ENCODE peak calls at places on chromosomes 2 and 18, in ten cellular contexts. One of them, this sample, is unnamed.

GRCh38 chr18:10500038-10500437 is 25.8 kb upstream of the NAPG start:
- DNase-seq in NCI-H446 treated with DMSO at 0.1 percent for 48 hours: no peak
- DNase-seq in memory B cell: no peak
- DNase-seq in effector memory CD8-positive, alpha-beta T cell: no peak
- DNase-seq in glomerular endothelial cell: no peak
- DNase-seq in HEK293T: no peak
- DNase-seq in stimulated activated naive B cell treated with anti-CD40 and anti-IgM and Interleukin-4, amounts not matched to agents 10 μg/mL and 1 μg/mL and 100 μg/mL, for 72 hours: no peak
- DNase-seq in heart right ventricle: no peak
- DNase-seq in adrenal gland: no peak
- DNase-seq in ELR: no peak
- DNase-seq in this sample: no peak

GRCh38 chr2:60468390-60469085 is 84.9 kb downstream of the BCL11A start:
- DNase-seq in stimulated activated naive B cell treated with anti-CD40 and anti-IgM and Interleukin-4, amounts not matched to agents 10 μg/mL and 1 μg/mL and 100 μg/mL, for 72 hours: no peak
- DNase-seq in HEK293T: no peak
- DNase-seq in ELR: no peak
- DNase-seq in adrenal gland: no peak
- DNase-seq in NCI-H446 treated with DMSO at 0.1 percent for 48 hours: no peak
- DNase-seq in effector memory CD8-positive, alpha-beta T cell: no peak
- DNase-seq in memory B cell: no peak
- DNase-seq in heart right ventricle: no peak
- DNase-seq in glomerular endothelial cell: no peak
- DNase-seq in this sample: no peak

GRCh38 chr18:30245756-30246515 is 796.6 kb downstream of the DSC3 start:
- DNase-seq in effector memory CD8-positive, alpha-beta T cell: no peak
- DNase-seq in memory B cell: no peak
- DNase-seq in ELR: no peak
- DNase-seq in NCI-H446 treated with DMSO at 0.1 percent for 48 hours: no peak
- DNase-seq in stimulated activated naive B cell treated with anti-CD40 and anti-IgM and Interleukin-4, amounts not matched to agents 10 μg/mL and 1 μg/mL and 100 μg/mL, for 72 hours: no peak
- DNase-seq in heart right ventricle: no peak
- DNase-seq in glomerular endothelial cell: no peak
- DNase-seq in adrenal gland: no peak
- DNase-seq in HEK293T: no peak
- DNase-seq in this sample: no peak

GRCh38 chr2:182173944-182174622 is 188.4 kb downstream of the PPP1R1C start:
- DNase-seq in HEK293T: no peak
- DNase-seq in adrenal gland: no peak
- DNase-seq in ELR: no peak
- DNase-seq in heart right ventricle: no peak
- DNase-seq in effector memory CD8-positive, alpha-beta T cell: no peak
- DNase-seq in memory B cell: no peak
- DNase-seq in glomerular endothelial cell: no peak
- DNase-seq in stimulated activated naive B cell treated with anti-CD40 and anti-IgM and Interleukin-4, amounts not matched to agents 10 μg/mL and 1 μg/mL and 100 μg/mL, for 72 hours: no peak
- DNase-seq in NCI-H446 treated with DMSO at 0.1 percent for 48 hours: no peak
- DNase-seq in this sample: no peak

GRCh38 chr2:23246992-23247683 is 137.8 kb upstream of the KLHL29 start:
- DNase-seq in glomerular endothelial cell: no peak
- DNase-seq in NCI-H446 treated with DMSO at 0.1 percent for 48 hours: no peak
- DNase-seq in stimulated activated naive B cell treated with anti-CD40 and anti-IgM and Interleukin-4, amounts not matched to agents 10 μg/mL and 1 μg/mL and 100 μg/mL, for 72 hours: no peak
- DNase-seq in ELR: no peak
- DNase-seq in HEK293T: no peak
- DNase-seq in memory B cell: no peak
- DNase-seq in adrenal gland: no peak
- DNase-seq in effector memory CD8-positive, alpha-beta T cell: no peak
- DNase-seq in heart right ventricle: no peak
- DNase-seq in this sample: no peak

GRCh38 chr2:72955188-72956049 is 38.1 kb downstream of the EMX1 start:
- DNase-seq in stimulated activated naive B cell treated with anti-CD40 and anti-IgM and Interleukin-4, amounts not matched to agents 10 μg/mL and 1 μg/mL and 100 μg/mL, for 72 hours: no peak
- DNase-seq in adrenal gland: no peak
- DNase-seq in HEK293T: no peak
- DNase-seq in memory B cell: no peak
- DNase-seq in ELR: no peak
- DNase-seq in heart right ventricle: no peak
- DNase-seq in effector memory CD8-positive, alpha-beta T cell: no peak
- DNase-seq in glomerular endothelial cell: no peak
- DNase-seq in NCI-H446 treated with DMSO at 0.1 percent for 48 hours: no peak
- DNase-seq in this sample: no peak

GRCh38 chr18:44799422-44800421 is 119.0 kb downstream of the SETBP1 start:
- DNase-seq in glomerular endothelial cell: no peak
- DNase-seq in stimulated activated naive B cell treated with anti-CD40 and anti-IgM and Interleukin-4, amounts not matched to agents 10 μg/mL and 1 μg/mL and 100 μg/mL, for 72 hours: peak; percentile 33
- DNase-seq in NCI-H446 treated with DMSO at 0.1 percent for 48 hours: no peak
- DNase-seq in memory B cell: no peak
- DNase-seq in ELR: no peak
- DNase-seq in adrenal gland: no peak
- DNase-seq in effector memory CD8-positive, alpha-beta T cell: no peak
- DNase-seq in heart right ventricle: no peak
- DNase-seq in HEK293T: no peak
- DNase-seq in this sample: no peak

GRCh38 chr2:220665108-220665471 is 907.0 kb downstream of the EPHA4 start:
- DNase-seq in NCI-H446 treated with DMSO at 0.1 percent for 48 hours: no peak
- DNase-seq in stimulated activated naive B cell treated with anti-CD40 and anti-IgM and Interleukin-4, amounts not matched to agents 10 μg/mL and 1 μg/mL and 100 μg/mL, for 72 hours: no peak
- DNase-seq in glomerular endothelial cell: no peak
- DNase-seq in memory B cell: no peak
- DNase-seq in adrenal gland: no peak
- DNase-seq in ELR: no peak
- DNase-seq in heart right ventricle: no peak
- DNase-seq in effector memory CD8-positive, alpha-beta T cell: no peak
- DNase-seq in HEK293T: no peak
- DNase-seq in this sample: no peak

GRCh38 chr2:10752236-10752635 is 30.8 kb downstream of the ATP6V1C2 start:
- DNase-seq in NCI-H446 treated with DMSO at 0.1 percent for 48 hours: no peak
- DNase-seq in HEK293T: no peak
- DNase-seq in heart right ventricle: no peak
- DNase-seq in adrenal gland: no peak
- DNase-seq in ELR: no peak
- DNase-seq in effector memory CD8-positive, alpha-beta T cell: no peak
- DNase-seq in stimulated activated naive B cell treated with anti-CD40 and anti-IgM and Interleukin-4, amounts not matched to agents 10 μg/mL and 1 μg/mL and 100 μg/mL, for 72 hours: no peak
- DNase-seq in glomerular endothelial cell: no peak
- DNase-seq in memory B cell: no peak
- DNase-seq in this sample: no peak

GRCh38 chr18:52569492-52569891 is 229.5 kb downstream of the DCC start:
- DNase-seq in heart right ventricle: no peak
- DNase-seq in ELR: no peak
- DNase-seq in HEK293T: no peak
- DNase-seq in memory B cell: no peak
- DNase-seq in effector memory CD8-positive, alpha-beta T cell: no peak
- DNase-seq in adrenal gland: no peak
- DNase-seq in NCI-H446 treated with DMSO at 0.1 percent for 48 hours: no peak
- DNase-seq in glomerular endothelial cell: no peak
- DNase-seq in stimulated activated naive B cell treated with anti-CD40 and anti-IgM and Interleukin-4, amounts not matched to agents 10 μg/mL and 1 μg/mL and 100 μg/mL, for 72 hours: no peak
- DNase-seq in this sample: no peak

GRCh38 chr2:37232131-37232933 is 874 bp downstream of the NDUFAF7 start:
- DNase-seq in memory B cell: no peak
- DNase-seq in stimulated activated naive B cell treated with anti-CD40 and anti-IgM and Interleukin-4, amounts not matched to agents 10 μg/mL and 1 μg/mL and 100 μg/mL, for 72 hours: no peak
- DNase-seq in adrenal gland: peak; percentile 62
- DNase-seq in HEK293T: peak; percentile 20
- DNase-seq in effector memory CD8-positive, alpha-beta T cell: no peak
- DNase-seq in heart right ventricle: peak; percentile 10
- DNase-seq in glomerular endothelial cell: no peak
- DNase-seq in ELR: no peak
- DNase-seq in NCI-H446 treated with DMSO at 0.1 percent for 48 hours: no peak
- DNase-seq in this sample: no peak

GRCh38 chr2:8368463-8368862 is 313.4 kb upstream of the ID2 start:
- DNase-seq in stimulated activated naive B cell treated with anti-CD40 and anti-IgM and Interleukin-4, amounts not matched to agents 10 μg/mL and 1 μg/mL and 100 μg/mL, for 72 hours: no peak
- DNase-seq in memory B cell: no peak
- DNase-seq in glomerular endothelial cell: no peak
- DNase-seq in adrenal gland: no peak
- DNase-seq in heart right ventricle: no peak
- DNase-seq in HEK293T: no peak
- DNase-seq in effector memory CD8-positive, alpha-beta T cell: no peak
- DNase-seq in ELR: no peak
- DNase-seq in NCI-H446 treated with DMSO at 0.1 percent for 48 hours: no peak
- DNase-seq in this sample: no peak

GRCh38 chr18:8424917-8425725 is 184.1 kb upstream of the RAB12 start:
- DNase-seq in glomerular endothelial cell: no peak
- DNase-seq in ELR: peak; percentile 97
- DNase-seq in adrenal gland: peak; percentile 83
- DNase-seq in HEK293T: no peak
- DNase-seq in effector memory CD8-positive, alpha-beta T cell: no peak
- DNase-seq in stimulated activated naive B cell treated with anti-CD40 and anti-IgM and Interleukin-4, amounts not matched to agents 10 μg/mL and 1 μg/mL and 100 μg/mL, for 72 hours: no peak
- DNase-seq in memory B cell: no peak
- DNase-seq in NCI-H446 treated with DMSO at 0.1 percent for 48 hours: no peak
- DNase-seq in heart right ventricle: no peak
- DNase-seq in this sample: no peak

GRCh38 chr18:46264255-46264654 is 160.1 kb downstream of the HAUS1 start:
- DNase-seq in HEK293T: no peak
- DNase-seq in stimulated activated naive B cell treated with anti-CD40 and anti-IgM and Interleukin-4, amounts not matched to agents 10 μg/mL and 1 μg/mL and 100 μg/mL, for 72 hours: no peak
- DNase-seq in heart right ventricle: no peak
- DNase-seq in adrenal gland: no peak
- DNase-seq in NCI-H446 treated with DMSO at 0.1 percent for 48 hours: no peak
- DNase-seq in effector memory CD8-positive, alpha-beta T cell: no peak
- DNase-seq in memory B cell: no peak
- DNase-seq in glomerular endothelial cell: no peak
- DNase-seq in ELR: peak; percentile 26
- DNase-seq in this sample: peak; percentile 36

GRCh38 chr18:26717123-26717522 is 148.4 kb downstream of the AQP4 start:
- DNase-seq in adrenal gland: no peak
- DNase-seq in stimulated activated naive B cell treated with anti-CD40 and anti-IgM and Interleukin-4, amounts not matched to agents 10 μg/mL and 1 μg/mL and 100 μg/mL, for 72 hours: no peak
- DNase-seq in glomerular endothelial cell: no peak
- DNase-seq in memory B cell: no peak
- DNase-seq in HEK293T: no peak
- DNase-seq in effector memory CD8-positive, alpha-beta T cell: no peak
- DNase-seq in NCI-H446 treated with DMSO at 0.1 percent for 48 hours: no peak
- DNase-seq in heart right ventricle: no peak
- DNase-seq in ELR: no peak
- DNase-seq in this sample: no peak

This sample was measured in CD4-positive, alpha-beta memory T cell.